ENCODE peak calls at places on chromosomes 4 and X, in eight cellular contexts. One of them, this sample, is unnamed.

GRCh38 chr4:38387348-38387747 is 276.7 kb upstream of the KLF3 start:
- DNase-seq in tibial nerve: peak; percentile 85
- DNase-seq in right atrium auricular region: peak; percentile 91
- DNase-seq in stomach: peak; percentile 86
- DNase-seq in PC-3: no peak
- DNase-seq in bronchial epithelial cell: peak; percentile 39
- DNase-seq in prostate gland: peak; percentile 82
- DNase-seq in ovary: peak; percentile 47
- DNase-seq in this sample: no peak

GRCh38 chrX:107204063-107204605 is 2.1 kb downstream of the NUP62CL start:
- DNase-seq in PC-3: no peak
- DNase-seq in stomach: no peak
- DNase-seq in tibial nerve: no peak
- DNase-seq in right atrium auricular region: no peak
- DNase-seq in bronchial epithelial cell: no peak
- DNase-seq in ovary: no peak
- DNase-seq in prostate gland: no peak
- DNase-seq in this sample: no peak

GRCh38 chrX:7926501-7926900 is 712 bp downstream of the PNPLA4 start:
- DNase-seq in bronchial epithelial cell: peak; percentile 50
- DNase-seq in PC-3: peak; percentile 34
- DNase-seq in prostate gland: no peak
- DNase-seq in tibial nerve: no peak
- DNase-seq in ovary: no peak
- DNase-seq in stomach: no peak
- DNase-seq in right atrium auricular region: no peak
- DNase-seq in this sample: no peak

GRCh38 chrX:130120321-130120731 is 10.0 kb upstream of the ELF4 start:
- DNase-seq in PC-3: no peak
- DNase-seq in ovary: no peak
- DNase-seq in prostate gland: no peak
- DNase-seq in right atrium auricular region: no peak
- DNase-seq in stomach: no peak
- DNase-seq in tibial nerve: no peak
- DNase-seq in bronchial epithelial cell: no peak
- DNase-seq in this sample: peak; percentile 41

GRCh38 chrX:69538321-69538876 is 34.3 kb downstream of the NALF2 start:
- DNase-seq in PC-3: peak; percentile 58
- DNase-seq in ovary: peak; percentile 80
- DNase-seq in stomach: peak; percentile 79
- DNase-seq in bronchial epithelial cell: peak; percentile 17
- DNase-seq in prostate gland: peak; percentile 48
- DNase-seq in right atrium auricular region: peak; percentile 62
- DNase-seq in tibial nerve: peak; percentile 53
- DNase-seq in this sample: peak; percentile 50

GRCh38 chr4:104966349-104967033 is 180.2 kb upstream of the TET2 start:
- DNase-seq in PC-3: peak; percentile 37
- DNase-seq in tibial nerve: peak; percentile 35
- DNase-seq in prostate gland: peak; percentile 68
- DNase-seq in stomach: no peak
- DNase-seq in right atrium auricular region: no peak
- DNase-seq in ovary: no peak
- DNase-seq in bronchial epithelial cell: peak; percentile 82
- DNase-seq in this sample: peak; percentile 77

GRCh38 chr4:967113-968104 is 6.0 kb downstream of the DGKQ start:
- DNase-seq in tibial nerve: no peak
- DNase-seq in right atrium auricular region: no peak
- DNase-seq in PC-3: no peak
- DNase-seq in prostate gland: no peak
- DNase-seq in bronchial epithelial cell: no peak
- DNase-seq in ovary: no peak
- DNase-seq in stomach: no peak
- DNase-seq in this sample: no peak

GRCh38 chr4:138398297-138398696 is 156.1 kb upstream of the SLC7A11 start:
- DNase-seq in prostate gland: no peak
- DNase-seq in bronchial epithelial cell: peak; percentile 2
- DNase-seq in ovary: no peak
- DNase-seq in PC-3: no peak
- DNase-seq in tibial nerve: no peak
- DNase-seq in stomach: no peak
- DNase-seq in right atrium auricular region: no peak
- DNase-seq in this sample: no peak

GRCh38 chrX:68721546-68721945 is 74.1 kb downstream of the STARD8 start:
- DNase-seq in PC-3: no peak
- DNase-seq in tibial nerve: no peak
- DNase-seq in prostate gland: no peak
- DNase-seq in bronchial epithelial cell: no peak
- DNase-seq in ovary: no peak
- DNase-seq in stomach: peak; percentile 21
- DNase-seq in right atrium auricular region: no peak
- DNase-seq in this sample: no peak

GRCh38 chr4:177403746-177404145 is 38.5 kb downstream of the AGA start:
- DNase-seq in tibial nerve: no peak
- DNase-seq in stomach: no peak
- DNase-seq in bronchial epithelial cell: no peak
- DNase-seq in PC-3: no peak
- DNase-seq in ovary: no peak
- DNase-seq in prostate gland: no peak
- DNase-seq in right atrium auricular region: no peak
- DNase-seq in this sample: no peak

GRCh38 chr4:6942238-6942800 is 32.7 kb downstream of the TBC1D14 start:
- DNase-seq in ovary: no peak
- DNase-seq in tibial nerve: no peak
- DNase-seq in right atrium auricular region: no peak
- DNase-seq in PC-3: peak; percentile 51
- DNase-seq in stomach: no peak
- DNase-seq in bronchial epithelial cell: peak; percentile 92
- DNase-seq in prostate gland: no peak
- DNase-seq in this sample: no peak

GRCh38 chrX:81316163-81316562 is 114.3 kb downstream of the SH3BGRL start:
- DNase-seq in bronchial epithelial cell: peak; percentile 39
- DNase-seq in stomach: no peak
- DNase-seq in tibial nerve: no peak
- DNase-seq in ovary: no peak
- DNase-seq in PC-3: no peak
- DNase-seq in right atrium auricular region: no peak
- DNase-seq in prostate gland: no peak
- DNase-seq in this sample: no peak

GRCh38 chrX:46649421-46650260 is 76.1 kb downstream of the CHST7 start:
- DNase-seq in PC-3: no peak
- DNase-seq in stomach: peak; percentile 28
- DNase-seq in right atrium auricular region: no peak
- DNase-seq in bronchial epithelial cell: no peak
- DNase-seq in ovary: peak; percentile 46
- DNase-seq in tibial nerve: no peak
- DNase-seq in prostate gland: peak; percentile 18
- DNase-seq in this sample: no peak

GRCh38 chr4:61772116-61772515 is 572.0 kb downstream of the ADGRL3 start:
- DNase-seq in right atrium auricular region: no peak
- DNase-seq in prostate gland: no peak
- DNase-seq in PC-3: peak; percentile 83
- DNase-seq in ovary: no peak
- DNase-seq in bronchial epithelial cell: peak; percentile 74
- DNase-seq in stomach: no peak
- DNase-seq in tibial nerve: no peak
- DNase-seq in this sample: no peak

GRCh38 chr4:137601924-137602323 is 69.6 kb upstream of the PCDH18 start:
- DNase-seq in prostate gland: no peak
- DNase-seq in right atrium auricular region: no peak
- DNase-seq in tibial nerve: no peak
- DNase-seq in stomach: no peak
- DNase-seq in PC-3: peak; percentile 56
- DNase-seq in ovary: no peak
- DNase-seq in bronchial epithelial cell: peak; percentile 45
- DNase-seq in this sample: no peak

GRCh38 chr4:157818946-157819692 is 353.7 kb downstream of the GASK1B start:
- DNase-seq in tibial nerve: no peak
- DNase-seq in stomach: no peak
- DNase-seq in prostate gland: no peak
- DNase-seq in PC-3: no peak
- DNase-seq in ovary: no peak
- DNase-seq in bronchial epithelial cell: no peak
- DNase-seq in right atrium auricular region: no peak
- DNase-seq in this sample: no peak

GRCh38 chrX:23694606-23695005 is 27.3 kb downstream of the PRDX4 start:
- DNase-seq in PC-3: peak; percentile 72
- DNase-seq in tibial nerve: peak; percentile 53
- DNase-seq in bronchial epithelial cell: peak; percentile 39
- DNase-seq in stomach: peak; percentile 64
- DNase-seq in right atrium auricular region: peak; percentile 70
- DNase-seq in prostate gland: peak; percentile 46
- DNase-seq in ovary: peak; percentile 50
- DNase-seq in this sample: no peak

GRCh38 chr4:119039779-119040178 is 95.9 kb upstream of the MYOZ2 start:
- DNase-seq in right atrium auricular region: no peak
- DNase-seq in tibial nerve: no peak
- DNase-seq in bronchial epithelial cell: no peak
- DNase-seq in ovary: no peak
- DNase-seq in stomach: no peak
- DNase-seq in PC-3: no peak
- DNase-seq in prostate gland: no peak
- DNase-seq in this sample: no peak

GRCh38 chr4:54657556-54658313 is at the start of gene KIT:
- DNase-seq in ovary: peak; percentile 83
- DNase-seq in prostate gland: no peak
- DNase-seq in PC-3: no peak
- DNase-seq in right atrium auricular region: no peak
- DNase-seq in tibial nerve: no peak
- DNase-seq in bronchial epithelial cell: no peak
- DNase-seq in stomach: peak; percentile 57
- DNase-seq in this sample: peak; percentile 10

DNA sequence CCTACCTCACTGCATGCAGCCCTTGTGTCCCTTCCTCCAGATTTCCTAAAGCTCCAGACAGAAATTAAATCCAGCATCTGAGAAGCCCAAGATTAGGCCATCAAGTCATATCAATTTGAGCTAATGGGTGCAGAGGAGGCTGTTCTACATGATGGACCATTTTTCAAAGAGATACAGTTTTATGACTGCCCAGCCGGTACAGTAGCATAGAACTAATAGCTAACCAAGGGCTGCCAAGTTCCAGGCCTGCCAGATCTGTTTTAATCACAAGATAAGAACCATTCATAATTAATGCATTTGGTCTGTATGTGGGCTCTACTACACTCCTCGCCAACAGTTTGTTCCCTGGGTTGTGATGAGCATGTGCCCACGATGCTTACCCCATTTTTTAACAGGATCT is 73.9 kb upstream of the PLAC1 start:
- DNase-seq in bronchial epithelial cell: no peak
- DNase-seq in tibial nerve: no peak
- DNase-seq in prostate gland: no peak
- DNase-seq in ovary: no peak
- DNase-seq in right atrium auricular region: no peak
- DNase-seq in stomach: peak; percentile 42
- DNase-seq in PC-3: no peak
- DNase-seq in this sample: no peak
- H3K27me3 ChIP-seq in bronchial epithelial cell: no peaks in the 10 kb centered on the region
- H3K27me3 ChIP-seq in tibial nerve: peaks cover 4% of the 10 kb centered on the region
- H3K27me3 ChIP-seq in prostate gland: no peaks in the 10 kb centered on the region
- H3K27me3 ChIP-seq in ovary: no peaks in the 10 kb centered on the region
- H3K27me3 ChIP-seq in right atrium auricular region: no peaks in the 10 kb centered on the region
- H3K27me3 ChIP-seq in stomach: no peaks in the 10 kb centered on the region
- H3K27me3 ChIP-seq in PC-3: no peaks in the 10 kb centered on the region
- H3K27me3 ChIP-seq in this sample: no peaks in the 10 kb centered on the region

GRCh38 chrX:63738696-63739095 is 46.3 kb downstream of the ARHGEF9 start:
- DNase-seq in right atrium auricular region: no peak
- DNase-seq in tibial nerve: no peak
- DNase-seq in ovary: no peak
- DNase-seq in prostate gland: no peak
- DNase-seq in stomach: no peak
- DNase-seq in PC-3: no peak
- DNase-seq in bronchial epithelial cell: no peak
- DNase-seq in this sample: no peak
- H3K4me3 ChIP-seq in right atrium auricular region: no peak overlapping the region
- H3K4me3 ChIP-seq in tibial nerve: no peak overlapping the region
- H3K4me3 ChIP-seq in ovary: no peak overlapping the region
- H3K4me3 ChIP-seq in prostate gland: no peak overlapping the region
- H3K4me3 ChIP-seq in stomach: no peak overlapping the region
- H3K4me3 ChIP-seq in PC-3: no peak overlapping the region
- H3K4me3 ChIP-seq in bronchial epithelial cell: no peak overlapping the region
- H3K4me3 ChIP-seq in this sample: no peak overlapping the region

GRCh38 chrX:75155830-75156525 is at the start of gene ABCB7:
- DNase-seq in ovary: peak; percentile 58
- DNase-seq in tibial nerve: peak; percentile 50
- DNase-seq in bronchial epithelial cell: peak; percentile 55
- DNase-seq in PC-3: peak; percentile 75
- DNase-seq in right atrium auricular region: peak; percentile 61
- DNase-seq in prostate gland: peak; percentile 70
- DNase-seq in stomach: peak; percentile 57
- DNase-seq in this sample: peak; percentile 70
- TF ChIP-seq CTCF in ovary: no peak
- TF ChIP-seq CTCF in tibial nerve: peak; percentile 21
- TF ChIP-seq CTCF in bronchial epithelial cell: peak; percentile 33
- TF ChIP-seq CTCF in PC-3: no peak
- TF ChIP-seq CTCF in right atrium auricular region: no peak
- TF ChIP-seq CTCF in prostate gland: peak; percentile 21
- TF ChIP-seq CTCF in stomach: no peak
- TF ChIP-seq CTCF in this sample: no peak

DNA sequence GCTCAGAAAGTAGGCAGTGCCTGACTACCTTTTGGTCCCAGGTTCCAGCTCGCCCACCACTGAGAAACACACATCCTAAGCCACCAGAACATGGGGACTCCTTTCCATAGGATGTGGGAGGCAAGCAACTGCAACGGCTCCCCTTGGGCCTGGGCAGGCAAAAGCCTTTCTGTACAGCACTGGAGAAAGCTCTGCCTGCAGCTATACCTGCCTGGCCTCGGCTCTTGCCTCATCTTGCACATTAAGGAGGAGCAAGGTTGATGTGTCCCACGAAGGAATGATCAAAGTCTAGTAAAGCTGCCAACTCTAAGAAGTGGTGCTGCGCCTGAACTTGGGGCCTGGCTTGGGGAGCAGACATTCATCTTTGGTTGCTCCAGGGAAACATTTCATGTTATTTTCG is 19.6 kb downstream of the CCNG2 start:
- DNase-seq in stomach: no peak
- DNase-seq in bronchial epithelial cell: peak; percentile 44
- DNase-seq in ovary: no peak
- DNase-seq in PC-3: no peak
- DNase-seq in tibial nerve: no peak
- DNase-seq in right atrium auricular region: no peak
- DNase-seq in prostate gland: peak; percentile 40
- DNase-seq in this sample: no peak
- H3K27me3 ChIP-seq in stomach: no peaks in the 10 kb centered on the region
- H3K27me3 ChIP-seq in bronchial epithelial cell: no peaks in the 10 kb centered on the region
- H3K27me3 ChIP-seq in ovary: no peaks in the 10 kb centered on the region
- H3K27me3 ChIP-seq in PC-3: no peaks in the 10 kb centered on the region
- H3K27me3 ChIP-seq in tibial nerve: no peaks in the 10 kb centered on the region
- H3K27me3 ChIP-seq in right atrium auricular region: no peaks in the 10 kb centered on the region
- H3K27me3 ChIP-seq in prostate gland: no peaks in the 10 kb centered on the region
- H3K27me3 ChIP-seq in this sample: no peaks in the 10 kb centered on the region

DNA sequence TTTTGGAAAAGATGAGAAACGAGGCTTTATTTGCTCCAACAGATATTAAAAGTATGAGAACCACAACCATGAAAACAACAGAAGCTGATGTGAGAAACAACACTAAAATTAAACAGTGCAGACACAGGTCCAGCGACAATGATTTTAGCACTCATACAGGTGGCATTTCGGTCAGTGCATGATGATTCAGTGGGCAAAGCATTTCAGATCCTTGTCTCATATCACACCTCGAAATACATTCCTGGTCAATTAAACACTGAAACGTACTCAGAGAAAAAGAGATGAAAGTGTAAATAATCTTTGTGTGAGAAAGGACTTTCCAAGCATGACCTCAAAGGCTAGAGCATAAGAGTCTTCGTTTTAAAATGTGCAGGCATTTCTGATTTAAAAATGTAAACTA is 85.2 kb downstream of the ACOX3 start:
- DNase-seq in right atrium auricular region: no peak
- DNase-seq in prostate gland: no peak
- DNase-seq in ovary: no peak
- DNase-seq in stomach: no peak
- DNase-seq in tibial nerve: no peak
- DNase-seq in bronchial epithelial cell: peak; percentile 82
- DNase-seq in PC-3: no peak
- DNase-seq in this sample: no peak
- H3K4me3 ChIP-seq in right atrium auricular region: no peak overlapping the region
- H3K4me3 ChIP-seq in prostate gland: no peak overlapping the region
- H3K4me3 ChIP-seq in ovary: no peak overlapping the region
- H3K4me3 ChIP-seq in stomach: no peak overlapping the region
- H3K4me3 ChIP-seq in tibial nerve: no peak overlapping the region
- H3K4me3 ChIP-seq in bronchial epithelial cell: no peak overlapping the region
- H3K4me3 ChIP-seq in PC-3: no peak overlapping the region
- H3K4me3 ChIP-seq in this sample: no peak overlapping the region

This sample was measured in GM06990.